ENCODE peak calls at places on chromosomes 13 and 19, in eight cellular contexts. M is PC-3, D is thoracic aorta, E is neural progenitor cell, K is ovary, S is fibroblast of lung, C is colonic mucosa, Q is IMR-90. R is an unnamed sample. For H3K36me3, the result is how much of the 10 kb centered on the place peaks cover.

GRCh38 chr13:40681341-40682051 is 15.1 kb upstream of the FOXO1 start:
- DNase-seq in Q (no peak), C (no peak), M (no peak), D (no peak), K (no peak), S (peak), E (no peak), R (no peak)

GRCh38 chr19:17402982-17403855 is 2.2 kb downstream of the BST2 start:
- DNase-seq in K (peak), M (no peak), S (no peak), C (no peak), Q (no peak), D (no peak), E (peak), R (no peak)

GRCh38 chr19:36115453-36116343 is at the start of gene TBCB:
- DNase-seq in K (no peak), D (peak), E (peak), M (no peak), S (no peak), Q (peak), C (peak), R (no peak)

GRCh38 chr19:45090034-45090433 is 2.9 kb upstream of the PPP1R37 start:
- DNase-seq in S (no peak), K (no peak), E (no peak), M (no peak), C (no peak), Q (no peak), D (no peak), R (no peak)

GRCh38 chr13:24618219-24618955 is 61.8 kb upstream of the ATP12A start:
- DNase-seq in K (no peak), C (no peak), S (peak), E (no peak), M (no peak), Q (no peak), D (no peak), R (peak)

GRCh38 chr13:54592201-54592600 is 1563.6 kb downstream of the OLFM4 start:
- DNase-seq in E (no peak), Q (no peak), D (no peak), C (no peak), S (no peak), M (no peak), K (no peak), R (no peak)

GRCh38 chr19:18171605-18172327 is 1.8 kb upstream of the IFI30 start:
- DNase-seq in D (no peak), C (no peak), E (no peak), S (no peak), M (no peak), Q (no peak), K (no peak), R (no peak)

GRCh38 chr19:28908941-28909340 is 304.0 kb downstream of the UQCRFS1 start:
- DNase-seq in D (no peak), M (no peak), C (no peak), E (no peak), Q (no peak), K (no peak), S (no peak), R (no peak)

GRCh38 chr19:30029721-30030510 is 87.9 kb downstream of the URI1 start:
- DNase-seq in M (peak), E (no peak), C (no peak), D (no peak), K (no peak), Q (peak), S (peak), R (peak)

GRCh38 chr19:45766919-45767346 is 2.1 kb downstream of the SIX5 start:
- DNase-seq in D (no peak), Q (peak), K (no peak), S (peak), E (peak), C (no peak), M (no peak), R (no peak)

GRCh38 chr19:55504252-55504603 is 16.0 kb downstream of the SSC5D start:
- DNase-seq in C (no peak), D (no peak), E (no peak), M (no peak), Q (no peak), K (no peak), S (no peak), R (no peak)

GRCh38 chr13:111184685-111185401 is 69.7 kb downstream of the ARHGEF7 start:
- DNase-seq in C (no peak), E (no peak), Q (no peak), D (no peak), S (no peak), M (no peak), K (no peak), R (no peak)

GRCh38 chr19:17777840-17778620 is 16.9 kb upstream of the B3GNT3 start:
- DNase-seq in M (peak), D (no peak), Q (peak), E (peak), K (peak), S (peak), C (peak), R (peak)

GRCh38 chr19:49488046-49488862 is 846 bp downstream of the RPL13A start:
- DNase-seq in C (no peak), Q (no peak), K (no peak), M (no peak), S (no peak), D (no peak), E (peak), R (no peak)

GRCh38 chr13:79966502-79966901 is 374.4 kb downstream of the SPRY2 start:
- DNase-seq in Q (no peak), K (no peak), C (no peak), D (no peak), M (peak), E (no peak), S (no peak), R (peak)

GRCh38 chr19:2491130-2491801 is 15.3 kb downstream of the GADD45B start:
- DNase-seq in S (peak), M (peak), C (peak), K (no peak), E (no peak), Q (peak), D (no peak), R (peak)

GRCh38 chr19:5041168-5042038 is 72.5 kb downstream of the KDM4B start:
- DNase-seq in D (no peak), S (peak), Q (no peak), E (no peak), K (no peak), C (no peak), M (no peak), R (no peak)

GRCh38 chr19:45117167-45117594 is 24.2 kb downstream of the PPP1R37 start:
- DNase-seq in C (no peak), M (no peak), K (no peak), D (no peak), E (peak), S (peak), Q (peak), R (no peak)

GRCh38 chr13:101919541-101920306 is 467.2 kb downstream of the ITGBL1 start:
- DNase-seq in K (no peak), M (no peak), Q (peak), C (no peak), E (peak), S (peak), D (no peak), R (peak)

GRCh38 chr19:32662186-32662585 is 12.8 kb downstream of the ANKRD27 start:
- DNase-seq in M (no peak), C (no peak), D (no peak), E (no peak), K (no peak), Q (peak), S (peak), R (peak)

GRCh38 chr13:31860002-31860401 is 120.7 kb downstream of the RXFP2 start:
- DNase-seq in K (no peak), Q (no peak), S (no peak), D (no peak), C (no peak), M (no peak), E (no peak), R (no peak)

GRCh38 chr19:42207767-42208259 is 9.7 kb downstream of the DEDD2 start:
- DNase-seq in D (no peak), S (peak), K (no peak), E (no peak), C (no peak), M (peak), Q (peak), R (peak)

GRCh38 chr19:17455711-17456123 is 5.0 kb downstream of the NXNL1 start:
- DNase-seq in Q (no peak), K (no peak), D (no peak), S (no peak), E (peak), M (no peak), C (no peak), R (no peak)

GRCh38 chr19:52214241-52214640 is 24.4 kb downstream of the PPP2R1A start:
- DNase-seq in M (peak), Q (peak), D (no peak), S (peak), E (no peak), K (no peak), C (no peak), R (no peak)

GRCh38 chr13:27341616-27342015 is 71.0 kb downstream of the RASL11A start:
- DNase-seq in C (no peak), S (no peak), D (no peak), Q (no peak), E (no peak), K (no peak), M (no peak), R (no peak)

GRCh38 chr13:28034256-28034655 is 45.8 kb upstream of the URAD start:
- DNase-seq in D (no peak), Q (no peak), C (no peak), M (no peak), E (no peak), S (no peak), K (no peak), R (no peak)

GRCh38 chr13:74040200-74040599 is 94.0 kb downstream of the KLF12 start:
- DNase-seq in M (peak), C (peak), Q (peak), D (no peak), S (peak), K (peak), E (peak), R (peak)

GRCh38 chr13:75137911-75138571 is 343.9 kb downstream of the TBC1D4 start:
- DNase-seq in D (no peak), C (no peak), Q (no peak), K (no peak), S (no peak), E (no peak), M (no peak), R (no peak)

GRCh38 chr13:26253787-26254582 is at the start of gene CDK8:
- DNase-seq in Q (peak), K (peak), M (peak), D (peak), C (peak), S (peak), E (peak), R (peak)

GRCh38 chr13:26255717-26256277 is 1.9 kb downstream of the CDK8 start:
- DNase-seq in M (peak), D (no peak), S (peak), E (no peak), C (no peak), Q (peak), K (no peak), R (no peak)

GRCh38 chr13:26253262-26253786 is 605 bp upstream of the CDK8 start:
- DNase-seq in S (no peak), K (peak), Q (no peak), M (no peak), C (no peak), D (no peak), E (no peak), R (no peak)

GRCh38 chr13:26257049-26257448 is 3.1 kb downstream of the CDK8 start:
- DNase-seq in K (no peak), D (no peak), Q (no peak), S (no peak), E (no peak), M (no peak), C (no peak), R (no peak)

GRCh38 chr13:26254583-26255102 is 714 bp downstream of the CDK8 start:
- DNase-seq in S (peak), K (peak), E (peak), M (peak), C (peak), D (peak), Q (peak), R (peak)
- TF ChIP-seq CTCF in S (no peak), K (no peak), E (no peak), M (no peak), C (no peak), D (no peak), Q (peak), R (peak)

GRCh38 chr19:34904846-34905527 is 21.7 kb upstream of the ZNF30 start:
- DNase-seq in E (peak), M (no peak), S (no peak), C (no peak), D (no peak), K (no peak), Q (no peak), R (no peak)
- H3K4me3 ChIP-seq in E (peak), M (no peak), S (no peak), C (no peak), D (no peak), K (no peak), Q (no peak), R (no peak)

DNA sequence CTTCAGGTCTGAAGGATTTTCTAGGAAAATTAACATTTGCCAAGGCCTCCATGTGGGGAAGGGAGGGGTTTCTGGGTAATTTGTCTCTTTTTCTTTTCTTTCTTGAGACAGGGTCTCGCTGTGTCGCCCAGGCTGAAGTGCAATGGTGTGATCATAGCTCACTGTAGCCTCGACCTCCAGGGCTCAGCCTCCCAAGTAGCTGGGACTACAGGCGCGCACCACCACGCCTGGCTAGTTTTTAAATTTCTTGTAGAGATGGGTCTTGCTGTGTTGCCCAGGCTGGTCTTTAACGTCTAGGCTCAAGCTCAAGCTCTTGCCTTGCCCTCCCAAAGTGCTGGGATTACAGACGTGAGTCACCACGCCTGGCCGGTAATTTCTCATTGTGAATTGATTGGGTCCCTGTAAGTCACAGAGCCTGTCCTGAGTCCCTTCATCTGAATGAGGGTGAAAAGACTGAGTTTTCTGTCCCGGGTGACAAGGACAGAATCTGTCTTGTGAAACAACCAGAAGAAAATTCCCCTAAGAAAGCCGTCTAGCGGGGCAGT is 10.0 kb upstream of the SPC24 start:
- DNase-seq in K (no peak), S (no peak), Q (no peak), C (no peak), E (no peak), M (no peak), D (no peak), R (no peak)
- H3K36me3 ChIP-seq in K (under half), S (under half), Q (half or more), C (under half), E (under half), M (under half), D (under half), R (under half)

GRCh38 chr19:46860125-46860845 is 512 bp upstream of the ARHGAP35 start:
- DNase-seq in K (peak), S (peak), Q (peak), D (peak), E (peak), M (peak), C (peak), R (peak)
- TF ChIP-seq CTCF in K (peak), S (no peak), Q (no peak), D (no peak), E (no peak), M (no peak), C (no peak), R (no peak)

GRCh38 chr13:99257291-99257690 is 888 bp downstream of the GPR18 start:
- DNase-seq in K (no peak), E (no peak), Q (no peak), S (no peak), C (no peak), D (no peak), M (no peak), R (no peak)

GRCh38 chr13:99261040-99261439 is 2.9 kb upstream of the GPR18 start:
- DNase-seq in E (no peak), C (no peak), Q (no peak), D (no peak), S (no peak), K (no peak), M (no peak), R (no peak)

GRCh38 chr13:99258210-99258860 is at the start of gene GPR18:
- DNase-seq in C (no peak), S (no peak), D (no peak), M (no peak), K (no peak), Q (peak), E (no peak), R (no peak)

GRCh38 chr13:99260216-99260615 is 2.0 kb upstream of the GPR18 start:
- DNase-seq in S (peak), E (no peak), M (no peak), Q (peak), D (no peak), K (no peak), C (no peak), R (no peak)

GRCh38 chr13:99258946-99259345 is 767 bp upstream of the GPR18 start:
- DNase-seq in E (no peak), C (no peak), D (no peak), S (no peak), M (no peak), Q (no peak), K (no peak), R (no peak)
- H3K4me3 ChIP-seq in E (no peak), C (no peak), D (no peak), S (no peak), M (no peak), Q (no peak), K (no peak), R (no peak)